ENCODE peak calls at places on chromosomes 6 and 20, in six cellular contexts. K is memory B cell, J is cardiac muscle cell, S is activated T-cell treated with anti-CD3 and anti-CD28 coated beads for 1 hour, W is NCI-H1417 treated with DMSO at 0.1 percent for 48 hours, M is AG08396. G is an unnamed sample.

GRCh38 chr6:89475634-89476033 is 42.7 kb downstream of the ANKRD6 start:
- DNase-seq in K (no peak), J (peak; percentile 37), S (no peak), W (no peak), M (no peak), G (peak; percentile 12)

GRCh38 chr6:36679043-36679821 is 718 bp downstream of the CDKN1A start:
- DNase-seq in K (peak; percentile 50), J (peak; percentile 61), S (no peak), W (no peak), M (no peak), G (peak; percentile 36)

GRCh38 chr20:219290-220115 is 7.6 kb upstream of the DEFB129 start:
- DNase-seq in K (no peak), J (peak; percentile 22), S (no peak), W (no peak), M (peak; percentile 30), G (peak; percentile 15)

GRCh38 chr6:166942393-166943168 is 13.8 kb downstream of the RNASET2 start:
- DNase-seq in K (no peak), J (peak; percentile 87), S (no peak), W (no peak), M (no peak), G (peak; percentile 78)

GRCh38 chr20:11676618-11677289 is 240.9 kb upstream of the BTBD3 start:
- DNase-seq in K (no peak), J (peak; percentile 67), S (no peak), W (no peak), M (peak; percentile 64), G (peak; percentile 43)

GRCh38 chr20:22673467-22673866 is 89.1 kb upstream of the FOXA2 start:
- DNase-seq in K (no peak), J (no peak), S (no peak), W (no peak), M (no peak), G (no peak)

GRCh38 chr6:43211960-43212359 is 17.3 kb downstream of the DNPH1 start:
- DNase-seq in K (no peak), J (no peak), S (no peak), W (no peak), M (no peak), G (no peak)

GRCh38 chr20:5551621-5552020 is 198.6 kb upstream of the SHLD1 start:
- DNase-seq in K (no peak), J (no peak), S (no peak), W (no peak), M (no peak), G (no peak)

GRCh38 chr6:48615041-48615440 is 504.0 kb upstream of the PTCHD4 start:
- DNase-seq in K (no peak), J (no peak), S (no peak), W (no peak), M (peak; percentile 20), G (no peak)

GRCh38 chr20:17197041-17197440 is 29.8 kb upstream of the PCSK2 start:
- DNase-seq in K (no peak), J (no peak), S (no peak), W (no peak), M (no peak), G (no peak)

GRCh38 chr6:56349196-56349595 is 101.8 kb upstream of the COL21A1 start:
- DNase-seq in K (no peak), J (peak; percentile 72), S (no peak), W (no peak), M (no peak), G (no peak)

GRCh38 chr6:134734312-134734869 is 215.5 kb downstream of the ALDH8A1 start:
- DNase-seq in K (no peak), J (no peak), S (no peak), W (no peak), M (no peak), G (no peak)

GRCh38 chr20:44170796-44171410 is 16.1 kb downstream of the JPH2 start:
- DNase-seq in K (no peak), J (peak; percentile 37), S (no peak), W (no peak), M (no peak), G (no peak)

GRCh38 chr6:108771421-108771820 is 76.8 kb upstream of the ARMC2 start:
- DNase-seq in K (no peak), J (no peak), S (no peak), W (no peak), M (peak; percentile 34), G (no peak)

GRCh38 chr6:161271343-161272019 is 2.4 kb downstream of the AGPAT4 start:
- DNase-seq in K (no peak), J (no peak), S (no peak), W (no peak), M (no peak), G (no peak)

GRCh38 chr6:113383701-113384100 is 473.4 kb upstream of the MARCKS start:
- DNase-seq in K (no peak), J (no peak), S (no peak), W (no peak), M (no peak), G (no peak)

GRCh38 chr6:111850288-111850937 is 22.8 kb downstream of the FYN start:
- DNase-seq in K (no peak), J (no peak), S (no peak), W (no peak), M (no peak), G (no peak)

GRCh38 chr6:157652601-157653363 is 170.3 kb upstream of the SNX9 start:
- DNase-seq in K (no peak), J (no peak), S (no peak), W (no peak), M (no peak), G (no peak)

GRCh38 chr20:47113362-47114118 is 218.9 kb downstream of the EYA2 start:
- DNase-seq in K (no peak), J (peak; percentile 27), S (no peak), W (no peak), M (no peak), G (no peak)

GRCh38 chr6:139020689-139021088 is 7.9 kb upstream of the ABRACL start:
- DNase-seq in K (no peak), J (no peak), S (no peak), W (no peak), M (no peak), G (no peak)

GRCh38 chr20:22414354-22414753 is 170.0 kb downstream of the FOXA2 start:
- DNase-seq in K (no peak), J (peak; percentile 81), S (no peak), W (no peak), M (no peak), G (no peak)

GRCh38 chr6:118260833-118261232 is 287.3 kb upstream of the PLN start:
- DNase-seq in K (no peak), J (no peak), S (no peak), W (no peak), M (no peak), G (no peak)

GRCh38 chr20:3483784-3484183 is 13.0 kb downstream of the ATRN start:
- DNase-seq in K (no peak), J (no peak), S (no peak), W (no peak), M (no peak), G (no peak)

GRCh38 chr6:104286641-104287040 is 573.1 kb downstream of the HACE1 start:
- DNase-seq in K (no peak), J (no peak), S (no peak), W (no peak), M (no peak), G (no peak)